ENCODE peak calls at places on chromosomes 5 and 9, in five cellular contexts. One of them, this sample, is unnamed.
A peak's percentile ranks its signal among the peaks of the same experiment; 100 is the strongest.

GRCh38 chr9:133844876-133845658 is 106.9 kb upstream of the SARDH start:
- DNase-seq in GM12865: no peak
- DNase-seq in NCI-H1417: peak; percentile 26
- DNase-seq in hippocampal formation: peak; percentile 19
- DNase-seq in D721Med: no peak
- DNase-seq in this sample: no peak

GRCh38 chr5:159094745-159095144 is 5.0 kb downstream of the EBF1 start:
- DNase-seq in GM12865: peak; percentile 94
- DNase-seq in NCI-H1417: peak; percentile 53
- DNase-seq in hippocampal formation: no peak
- DNase-seq in D721Med: no peak
- DNase-seq in this sample: no peak

GRCh38 chr5:14582797-14583137 is 1.2 kb downstream of the OTULINL start:
- DNase-seq in GM12865: no peak
- DNase-seq in NCI-H1417: peak; percentile 78
- DNase-seq in hippocampal formation: no peak
- DNase-seq in D721Med: no peak
- DNase-seq in this sample: no peak

GRCh38 chr5:180499684-180500083 is 5.5 kb downstream of the CNOT6 start:
- DNase-seq in GM12865: no peak
- DNase-seq in NCI-H1417: no peak
- DNase-seq in hippocampal formation: no peak
- DNase-seq in D721Med: no peak
- DNase-seq in this sample: no peak

GRCh38 chr5:157252741-157253465 is 13.0 kb upstream of the CYFIP2 start:
- DNase-seq in GM12865: peak; percentile 87
- DNase-seq in NCI-H1417: no peak
- DNase-seq in hippocampal formation: no peak
- DNase-seq in D721Med: no peak
- DNase-seq in this sample: no peak

GRCh38 chr9:31140316-31140715 is 1244.1 kb upstream of the ACO1 start:
- DNase-seq in GM12865: peak; percentile 20
- DNase-seq in NCI-H1417: peak; percentile 27
- DNase-seq in hippocampal formation: no peak
- DNase-seq in D721Med: no peak
- DNase-seq in this sample: peak; percentile 76

GRCh38 chr5:151757233-151758140 is 944 bp downstream of the ATOX1 start:
- DNase-seq in GM12865: peak; percentile 36
- DNase-seq in NCI-H1417: peak; percentile 36
- DNase-seq in hippocampal formation: no peak
- DNase-seq in D721Med: no peak
- DNase-seq in this sample: peak; percentile 27

GRCh38 chr9:111866976-111867375 is 29.6 kb upstream of the UGCG start:
- DNase-seq in GM12865: no peak
- DNase-seq in NCI-H1417: no peak
- DNase-seq in hippocampal formation: no peak
- DNase-seq in D721Med: no peak
- DNase-seq in this sample: no peak

GRCh38 chr5:157877821-157878220 is 18.9 kb upstream of the CLINT1 start:
- DNase-seq in GM12865: no peak
- DNase-seq in NCI-H1417: no peak
- DNase-seq in hippocampal formation: no peak
- DNase-seq in D721Med: no peak
- DNase-seq in this sample: no peak

GRCh38 chr9:70291446-70291845 is 32.7 kb downstream of the SMC5 start:
- DNase-seq in GM12865: no peak
- DNase-seq in NCI-H1417: no peak
- DNase-seq in hippocampal formation: no peak
- DNase-seq in D721Med: no peak
- DNase-seq in this sample: no peak

GRCh38 chr5:76788362-76788761 is 30.5 kb upstream of the F2RL1 start:
- DNase-seq in GM12865: no peak
- DNase-seq in NCI-H1417: no peak
- DNase-seq in hippocampal formation: no peak
- DNase-seq in D721Med: no peak
- DNase-seq in this sample: no peak

GRCh38 chr9:136225748-136226679 is 19.6 kb downstream of the QSOX2 start:
- DNase-seq in GM12865: peak; percentile 83
- DNase-seq in NCI-H1417: peak; percentile 73
- DNase-seq in hippocampal formation: no peak
- DNase-seq in D721Med: no peak
- DNase-seq in this sample: peak; percentile 37

GRCh38 chr5:132496631-132497487 is 6.3 kb upstream of the IRF1 start:
- DNase-seq in GM12865: peak; percentile 92
- DNase-seq in NCI-H1417: peak; percentile 72
- DNase-seq in hippocampal formation: peak; percentile 70
- DNase-seq in D721Med: no peak
- DNase-seq in this sample: peak; percentile 40

GRCh38 chr5:29054694-29055093 is 2016.3 kb upstream of the CDH9 start:
- DNase-seq in GM12865: no peak
- DNase-seq in NCI-H1417: peak; percentile 55
- DNase-seq in hippocampal formation: no peak
- DNase-seq in D721Med: no peak
- DNase-seq in this sample: no peak

GRCh38 chr9:90299963-90300362 is 342.7 kb downstream of the DIRAS2 start:
- DNase-seq in GM12865: no peak
- DNase-seq in NCI-H1417: peak; percentile 63
- DNase-seq in hippocampal formation: no peak
- DNase-seq in D721Med: no peak
- DNase-seq in this sample: no peak

GRCh38 chr5:132431682-132432081 is 58.9 kb downstream of the IRF1 start:
- DNase-seq in GM12865: no peak
- DNase-seq in NCI-H1417: no peak
- DNase-seq in hippocampal formation: no peak
- DNase-seq in D721Med: no peak
- DNase-seq in this sample: no peak